ENCODE peak calls at places on chromosomes 3 and 15, in nine cellular contexts. G, Y, J, T, C, M, Q, R and L are unnamed samples.
A peak's percentile ranks its signal among the peaks of the same experiment; 100 is the strongest.

GRCh38 chr15:63396546-63396939 is 14.9 kb upstream of the CA12 start:
- DNase-seq in G (no peak), Y (no peak), J (no peak), T (no peak), C (no peak), M (no peak), Q (no peak), R (no peak), L (no peak)

GRCh38 chr3:157618075-157618760 is 115.0 kb upstream of the VEPH1 start:
- DNase-seq in G (peak; percentile 47), Y (peak; percentile 3), J (peak; percentile 80), T (no peak), C (peak; percentile 80), M (no peak), Q (peak; percentile 81), R (no peak), L (peak; percentile 73)

GRCh38 chr15:56989411-56989924 is 71.0 kb downstream of the TCF12 start:
- DNase-seq in G (no peak), Y (no peak), J (peak; percentile 11), T (no peak), C (no peak), M (no peak), Q (peak; percentile 47), R (no peak), L (no peak)

GRCh38 chr15:38660726-38661125 is 96.1 kb upstream of the RASGRP1 start:
- DNase-seq in G (no peak), Y (no peak), J (no peak), T (no peak), C (no peak), M (no peak), Q (no peak), R (no peak), L (no peak)

GRCh38 chr3:75171632-75172230 is 492.4 kb upstream of the FRG2C start:
- DNase-seq in G (no peak), Y (no peak), J (no peak), T (no peak), C (peak; percentile 24), M (no peak), Q (peak; percentile 30), R (no peak), L (no peak)

GRCh38 chr3:32391643-32392529 is at the start of gene CMTM7:
- DNase-seq in G (peak; percentile 71), Y (no peak), J (peak; percentile 79), T (peak; percentile 86), C (peak; percentile 58), M (peak; percentile 13), Q (no peak), R (no peak), L (no peak)

GRCh38 chr3:13688824-13689223 is 139.9 kb downstream of the FBLN2 start:
- DNase-seq in G (no peak), Y (no peak), J (no peak), T (no peak), C (no peak), M (no peak), Q (no peak), R (no peak), L (no peak)

GRCh38 chr15:53837263-53837662 is 77.8 kb upstream of the WDR72 start:
- DNase-seq in G (no peak), Y (peak; percentile 74), J (no peak), T (peak; percentile 64), C (no peak), M (no peak), Q (no peak), R (no peak), L (peak; percentile 88)

GRCh38 chr15:48449734-48450133 is 118.5 kb downstream of the DUT start:
- DNase-seq in G (no peak), Y (no peak), J (no peak), T (no peak), C (no peak), M (no peak), Q (no peak), R (no peak), L (no peak)

GRCh38 chr15:58378241-58379085 is 53.3 kb upstream of the LIPC start:
- DNase-seq in G (no peak), Y (no peak), J (peak; percentile 38), T (no peak), C (peak; percentile 35), M (no peak), Q (no peak), R (no peak), L (no peak)

GRCh38 chr3:149648525-149648924 is 9.3 kb downstream of the WWTR1 start:
- DNase-seq in G (no peak), Y (no peak), J (no peak), T (no peak), C (peak; percentile 70), M (no peak), Q (no peak), R (no peak), L (no peak)

GRCh38 chr3:139318826-139319225 is 25.0 kb upstream of the MRPS22 start:
- DNase-seq in G (no peak), Y (no peak), J (no peak), T (no peak), C (no peak), M (no peak), Q (no peak), R (no peak), L (no peak)

GRCh38 chr3:8490079-8490552 is 11.5 kb upstream of the LMCD1 start:
- DNase-seq in G (no peak), Y (peak; percentile 2), J (peak; percentile 95), T (no peak), C (peak; percentile 88), M (no peak), Q (no peak), R (no peak), L (no peak)

GRCh38 chr15:76439542-76439941 is 103.0 kb downstream of the ISL2 start:
- DNase-seq in G (no peak), Y (no peak), J (no peak), T (no peak), C (no peak), M (no peak), Q (no peak), R (no peak), L (no peak)

GRCh38 chr15:49270541-49271421 is 100.7 kb downstream of the GALK2 start:
- DNase-seq in G (no peak), Y (no peak), J (peak; percentile 69), T (no peak), C (peak; percentile 86), M (no peak), Q (no peak), R (no peak), L (no peak)

GRCh38 chr15:77107531-77108355 is 36.8 kb upstream of the TSPAN3 start:
- DNase-seq in G (peak; percentile 77), Y (peak; percentile 10), J (peak; percentile 41), T (no peak), C (peak; percentile 73), M (peak; percentile 33), Q (peak; percentile 54), R (no peak), L (peak; percentile 2)

GRCh38 chr3:117439812-117440211 is 730.2 kb downstream of the TUSC7 start:
- DNase-seq in G (no peak), Y (peak; percentile 81), J (peak; percentile 1), T (no peak), C (peak; percentile 31), M (no peak), Q (peak; percentile 75), R (no peak), L (peak; percentile 60)

GRCh38 chr3:139670196-139670595 is 7.6 kb downstream of the NMNAT3 start:
- DNase-seq in G (no peak), Y (no peak), J (no peak), T (no peak), C (no peak), M (no peak), Q (no peak), R (no peak), L (no peak)

GRCh38 chr3:173939319-173939718 is 541.8 kb downstream of the NLGN1 start:
- DNase-seq in G (no peak), Y (no peak), J (no peak), T (no peak), C (no peak), M (no peak), Q (no peak), R (no peak), L (no peak)

GRCh38 chr3:179765396-179765795 is 112.6 kb downstream of the USP13 start:
- DNase-seq in G (no peak), Y (no peak), J (no peak), T (no peak), C (no peak), M (no peak), Q (no peak), R (no peak), L (no peak)

GRCh38 chr3:155065537-155065936 is 14.6 kb upstream of the MME start:
- DNase-seq in G (no peak), Y (no peak), J (peak; percentile 95), T (no peak), C (peak; percentile 79), M (no peak), Q (no peak), R (no peak), L (no peak)

GRCh38 chr3:102512734-102513518 is 78.1 kb downstream of the ZPLD1 start:
- DNase-seq in G (peak; percentile 9), Y (no peak), J (peak; percentile 29), T (no peak), C (peak; percentile 3), M (no peak), Q (no peak), R (no peak), L (no peak)

GRCh38 chr3:30162579-30162978 is 443.8 kb upstream of the TGFBR2 start:
- DNase-seq in G (no peak), Y (no peak), J (peak; percentile 57), T (no peak), C (peak; percentile 81), M (no peak), Q (no peak), R (no peak), L (no peak)

GRCh38 chr3:40899286-40899712 is 300.0 kb upstream of the CTNNB1 start:
- DNase-seq in G (no peak), Y (no peak), J (peak; percentile 51), T (no peak), C (peak; percentile 24), M (no peak), Q (no peak), R (no peak), L (no peak)

GRCh38 chr3:39637807-39638206 is 170.3 kb downstream of the MOBP start:
- DNase-seq in G (no peak), Y (no peak), J (peak; percentile 64), T (no peak), C (peak; percentile 45), M (no peak), Q (no peak), R (no peak), L (no peak)

GRCh38 chr15:40340740-40341400 is at the start of gene CCDC9B:
- DNase-seq in G (peak; percentile 33), Y (peak; percentile 68), J (peak; percentile 89), T (peak; percentile 95), C (peak; percentile 91), M (peak; percentile 84), Q (peak; percentile 88), R (no peak), L (peak; percentile 74)

GRCh38 chr3:100875239-100875638 is 118.0 kb downstream of the ABI3BP start:
- DNase-seq in G (no peak), Y (peak; percentile 56), J (peak; percentile 57), T (peak; percentile 47), C (peak; percentile 64), M (no peak), Q (no peak), R (no peak), L (peak; percentile 32)

GRCh38 chr3:13528217-13528801 is 20.6 kb upstream of the FBLN2 start:
- DNase-seq in G (peak; percentile 69), Y (no peak), J (no peak), T (no peak), C (peak; percentile 46), M (no peak), Q (no peak), R (no peak), L (no peak)

GRCh38 chr3:168495251-168495650 is 399.5 kb upstream of the GOLIM4 start:
- DNase-seq in G (no peak), Y (no peak), J (no peak), T (no peak), C (no peak), M (no peak), Q (no peak), R (no peak), L (no peak)

GRCh38 chr3:62732183-62732904 is 142.9 kb downstream of the CADPS start:
- DNase-seq in G (no peak), Y (no peak), J (no peak), T (no peak), C (no peak), M (no peak), Q (no peak), R (no peak), L (no peak)

GRCh38 chr15:69513450-69513849 is 60.8 kb downstream of the RPLP1 start:
- DNase-seq in G (no peak), Y (no peak), J (no peak), T (no peak), C (no peak), M (no peak), Q (no peak), R (no peak), L (no peak)